ENCODE peak calls at places on chromosomes 5 and 9, in ten cellular contexts. R is AG04450, C is posterior cingulate gyrus, T is hepatocyte, Q is cerebellar cortex, F is fibroblast of villous mesenchyme, K is cardiac muscle cell, U is SW480, X is OCI-LY7, A is AG09319. W is an unnamed sample.
A peak's percentile ranks its signal among the peaks of the same experiment; 100 is the strongest.

GRCh38 chr5:108884736-108885135 is 137.0 kb downstream of the FER start:
- DNase-seq in R (no peak), C (no peak), T (no peak), Q (no peak), F (peak; percentile 29), K (no peak), U (no peak), X (no peak), A (no peak), W (no peak)

GRCh38 chr5:158020555-158021418 is 161.8 kb upstream of the CLINT1 start:
- DNase-seq in R (no peak), C (no peak), T (peak; percentile 49), Q (no peak), F (no peak), K (no peak), U (peak; percentile 42), X (no peak), A (no peak), W (no peak)

GRCh38 chr5:5671823-5672222 is 249.3 kb downstream of the ICE1 start:
- DNase-seq in R (no peak), C (no peak), T (no peak), Q (no peak), F (no peak), K (no peak), U (no peak), X (no peak), A (no peak), W (no peak)

GRCh38 chr9:134644715-134645606 is 3.4 kb downstream of the COL5A1 start:
- DNase-seq in R (peak; percentile 99), C (peak; percentile 49), T (peak; percentile 87), Q (no peak), F (peak; percentile 98), K (no peak), U (peak; percentile 43), X (no peak), A (peak; percentile 98), W (peak; percentile 84)

GRCh38 chr5:175796536-175797499 is 74.6 kb upstream of the CPLX2 start:
- DNase-seq in R (peak; percentile 53), C (peak; percentile 75), T (peak; percentile 96), Q (peak; percentile 53), F (peak; percentile 88), K (peak; percentile 97), U (peak; percentile 83), X (no peak), A (peak; percentile 32), W (peak; percentile 67)

GRCh38 chr9:120109242-120109641 is 470.7 kb downstream of the CDK5RAP2 start:
- DNase-seq in R (no peak), C (no peak), T (peak; percentile 44), Q (peak; percentile 9), F (no peak), K (peak; percentile 45), U (peak; percentile 52), X (peak; percentile 2), A (no peak), W (no peak)

GRCh38 chr9:122056484-122056883 is 36.6 kb downstream of the TTLL11 start:
- DNase-seq in R (no peak), C (no peak), T (peak; percentile 26), Q (no peak), F (peak; percentile 5), K (peak; percentile 71), U (peak; percentile 20), X (no peak), A (no peak), W (no peak)

GRCh38 chr9:131673068-131673467 is 66.8 kb downstream of the RAPGEF1 start:
- DNase-seq in R (no peak), C (no peak), T (no peak), Q (no peak), F (no peak), K (no peak), U (no peak), X (no peak), A (no peak), W (no peak)

GRCh38 chr5:1090538-1090937 is 21.3 kb downstream of the SLC12A7 start:
- DNase-seq in R (no peak), C (no peak), T (peak; percentile 47), Q (no peak), F (peak; percentile 15), K (no peak), U (no peak), X (no peak), A (no peak), W (no peak)

GRCh38 chr5:79378510-79379186 is 135.3 kb downstream of the HOMER1 start:
- DNase-seq in R (no peak), C (no peak), T (no peak), Q (no peak), F (no peak), K (peak; percentile 47), U (no peak), X (no peak), A (no peak), W (no peak)